ENCODE peak calls at places on chromosomes 5 and 9, in five cellular contexts. One of them, this sample, is unnamed. For H3K4me1, the result is how much of the 10 kb centered on the place peaks cover.

GRCh38 chr5:142322747-142323479 is 1.9 kb downstream of the SPRY4 start:
- DNase-seq in HCT116: no peak
- DNase-seq in IMR-90: peak
- DNase-seq in mammary epithelial cell: peak
- DNase-seq in DND-41: no peak
- DNase-seq in this sample: peak

GRCh38 chr9:33017283-33018041 is 7.6 kb upstream of the DNAJA1 start:
- DNase-seq in HCT116: no peak
- DNase-seq in IMR-90: no peak
- DNase-seq in mammary epithelial cell: no peak
- DNase-seq in DND-41: no peak
- DNase-seq in this sample: no peak

GRCh38 chr9:133787749-133788015 is 49.5 kb upstream of the SARDH start:
- DNase-seq in HCT116: no peak
- DNase-seq in IMR-90: no peak
- DNase-seq in mammary epithelial cell: peak
- DNase-seq in DND-41: no peak
- DNase-seq in this sample: peak

GRCh38 chr5:82092-82491 is 9.9 kb upstream of the PLEKHG4B start:
- DNase-seq in HCT116: no peak
- DNase-seq in IMR-90: peak
- DNase-seq in mammary epithelial cell: no peak
- DNase-seq in DND-41: no peak
- DNase-seq in this sample: peak

GRCh38 chr9:5549671-5550650 is 39.6 kb downstream of the PDCD1LG2 start:
- DNase-seq in HCT116: no peak
- DNase-seq in IMR-90: peak
- DNase-seq in mammary epithelial cell: peak
- DNase-seq in DND-41: no peak
- DNase-seq in this sample: no peak

GRCh38 chr9:15192856-15193255 is 114.2 kb downstream of the TTC39B start:
- DNase-seq in HCT116: no peak
- DNase-seq in IMR-90: no peak
- DNase-seq in mammary epithelial cell: no peak
- DNase-seq in DND-41: peak
- DNase-seq in this sample: no peak

GRCh38 chr9:16396389-16396788 is 474.1 kb downstream of the BNC2 start:
- DNase-seq in HCT116: no peak
- DNase-seq in IMR-90: peak
- DNase-seq in mammary epithelial cell: no peak
- DNase-seq in DND-41: no peak
- DNase-seq in this sample: no peak

GRCh38 chr9:81305561-81306182 is 383.7 kb downstream of the TLE1 start:
- DNase-seq in HCT116: no peak
- DNase-seq in IMR-90: no peak
- DNase-seq in mammary epithelial cell: no peak
- DNase-seq in DND-41: no peak
- DNase-seq in this sample: no peak

GRCh38 chr5:64165500-64166200 is at the start of gene RNF180:
- DNase-seq in HCT116: no peak
- DNase-seq in IMR-90: no peak
- DNase-seq in mammary epithelial cell: peak
- DNase-seq in DND-41: no peak
- DNase-seq in this sample: peak

GRCh38 chr5:172886974-172887491 is 53.0 kb downstream of the ERGIC1 start:
- DNase-seq in HCT116: no peak
- DNase-seq in IMR-90: peak
- DNase-seq in mammary epithelial cell: peak
- DNase-seq in DND-41: no peak
- DNase-seq in this sample: peak

GRCh38 chr5:53726121-53726520 is 165.7 kb downstream of the NDUFS4 start:
- DNase-seq in HCT116: no peak
- DNase-seq in IMR-90: no peak
- DNase-seq in mammary epithelial cell: no peak
- DNase-seq in DND-41: no peak
- DNase-seq in this sample: no peak

GRCh38 chr9:4301971-4302427 is 2.1 kb upstream of the GLIS3 start:
- DNase-seq in HCT116: no peak
- DNase-seq in IMR-90: peak
- DNase-seq in mammary epithelial cell: peak
- DNase-seq in DND-41: no peak
- DNase-seq in this sample: peak

DNA sequence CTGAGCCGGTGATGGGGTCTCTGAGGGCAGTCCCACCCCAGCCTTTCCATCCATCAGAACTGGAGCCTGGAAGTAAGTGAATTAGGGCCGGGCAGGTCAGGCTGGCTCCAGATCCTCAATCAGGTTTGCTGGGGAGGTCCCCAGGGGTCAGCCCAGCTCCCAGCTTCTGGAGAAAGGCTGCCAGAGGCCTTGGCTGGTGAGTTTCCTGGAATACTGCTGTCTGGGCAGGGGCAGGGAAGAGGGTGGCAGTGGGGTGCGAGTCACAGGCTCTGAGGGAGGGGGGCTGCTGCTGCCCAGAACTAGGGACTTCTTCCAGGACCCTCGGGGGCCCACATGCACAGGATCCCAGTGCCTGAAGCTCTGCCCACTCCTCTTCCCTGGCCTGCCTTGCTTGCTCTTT is 200.6 kb upstream of the MVB12B start:
- DNase-seq in HCT116: no peak
- DNase-seq in IMR-90: no peak
- DNase-seq in mammary epithelial cell: no peak
- DNase-seq in DND-41: no peak
- DNase-seq in this sample: no peak
- H3K9ac ChIP-seq in HCT116: no peak
- H3K9ac ChIP-seq in IMR-90: no peak
- H3K9ac ChIP-seq in mammary epithelial cell: no peak
- H3K9ac ChIP-seq in DND-41: no peak
- H3K9ac ChIP-seq in this sample: no peak

GRCh38 chr5:23014817-23015216 is 161.7 kb upstream of the CDH12 start:
- DNase-seq in HCT116: no peak
- DNase-seq in IMR-90: no peak
- DNase-seq in mammary epithelial cell: no peak
- DNase-seq in DND-41: no peak
- DNase-seq in this sample: no peak

GRCh38 chr5:23012842-23013241 is 159.7 kb upstream of the CDH12 start:
- DNase-seq in HCT116: no peak
- DNase-seq in IMR-90: no peak
- DNase-seq in mammary epithelial cell: no peak
- DNase-seq in DND-41: no peak
- DNase-seq in this sample: no peak

GRCh38 chr5:23013395-23013994 is 160.4 kb upstream of the CDH12 start:
- DNase-seq in HCT116: no peak
- DNase-seq in IMR-90: no peak
- DNase-seq in mammary epithelial cell: peak
- DNase-seq in DND-41: no peak
- DNase-seq in this sample: no peak

DNA sequence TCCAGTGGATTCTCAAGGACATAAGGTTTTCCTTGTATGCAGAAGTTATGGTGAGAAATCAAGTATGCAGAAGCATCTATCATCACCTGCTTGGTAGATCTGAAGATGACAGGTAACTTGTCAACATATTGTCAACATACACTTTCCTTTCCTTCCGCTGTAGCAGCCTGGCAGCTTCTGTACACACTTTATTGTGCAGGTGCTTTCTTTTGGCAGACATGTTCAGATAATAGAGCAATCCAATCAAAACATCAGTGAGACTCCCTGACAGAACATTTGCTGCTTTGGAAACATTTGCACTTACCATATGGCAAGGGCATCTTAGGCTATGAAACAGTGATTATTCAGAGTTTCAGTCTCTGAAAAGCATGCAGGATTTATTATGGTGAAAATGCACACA is 161.1 kb upstream of the CDH12 start:
- DNase-seq in HCT116: no peak
- DNase-seq in IMR-90: no peak
- DNase-seq in mammary epithelial cell: no peak
- DNase-seq in DND-41: no peak
- DNase-seq in this sample: no peak
- H3K4me3 ChIP-seq in HCT116: no peak
- H3K4me3 ChIP-seq in IMR-90: no peak
- H3K4me3 ChIP-seq in mammary epithelial cell: no peak
- H3K4me3 ChIP-seq in DND-41: peak
- H3K4me3 ChIP-seq in this sample: no peak

GRCh38 chr9:89440046-89440445 is 57.9 kb downstream of the SEMA4D start:
- DNase-seq in HCT116: no peak
- DNase-seq in IMR-90: no peak
- DNase-seq in mammary epithelial cell: no peak
- DNase-seq in DND-41: no peak
- DNase-seq in this sample: peak
- H3K4me1 ChIP-seq in HCT116: under half
- H3K4me1 ChIP-seq in IMR-90: under half
- H3K4me1 ChIP-seq in mammary epithelial cell: under half
- H3K4me1 ChIP-seq in DND-41: under half
- H3K4me1 ChIP-seq in this sample: under half

DNA sequence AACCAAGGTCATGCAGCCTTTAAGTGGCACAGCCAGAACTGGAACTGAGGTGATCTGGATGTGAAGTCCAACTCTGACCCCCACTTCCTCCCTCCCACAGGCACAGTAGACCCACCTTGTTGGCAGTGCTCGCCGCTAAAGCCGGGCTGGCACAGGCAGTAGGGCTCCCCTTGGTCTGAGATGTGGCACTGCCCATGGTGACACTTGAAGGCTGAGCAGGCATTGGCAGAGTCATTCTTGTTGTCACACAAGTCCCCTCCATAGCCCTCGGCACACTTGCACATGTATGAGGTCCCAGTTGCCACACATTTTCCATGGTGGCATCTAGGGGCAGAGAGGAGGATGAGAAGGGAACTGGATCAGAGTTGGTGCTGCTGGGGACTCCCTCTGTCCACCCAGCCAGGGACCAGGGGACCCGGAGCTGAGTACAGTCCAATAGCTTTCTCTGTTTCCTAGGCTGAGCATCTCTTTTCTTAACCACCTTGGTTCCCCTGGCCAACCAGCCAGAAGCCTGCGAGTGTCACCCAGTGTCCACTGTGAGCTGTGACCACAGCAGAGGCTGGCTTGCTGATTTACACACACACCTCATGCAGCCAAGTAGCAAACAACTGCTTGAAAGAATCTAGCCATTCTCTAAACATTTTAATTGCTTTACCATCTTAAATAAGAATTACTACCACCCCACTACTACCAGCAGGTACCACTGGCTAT is 90.7 kb upstream of the PANK3 start:
- DNase-seq in HCT116: no peak
- DNase-seq in IMR-90: no peak
- DNase-seq in mammary epithelial cell: no peak
- DNase-seq in DND-41: no peak
- DNase-seq in this sample: no peak
- H3K9ac ChIP-seq in HCT116: no peak
- H3K9ac ChIP-seq in IMR-90: no peak
- H3K9ac ChIP-seq in mammary epithelial cell: no peak
- H3K9ac ChIP-seq in DND-41: no peak
- H3K9ac ChIP-seq in this sample: no peak

GRCh38 chr5:90226433-90227099 is 183.0 kb downstream of the CETN3 start:
- DNase-seq in HCT116: no peak
- DNase-seq in IMR-90: no peak
- DNase-seq in mammary epithelial cell: no peak
- DNase-seq in DND-41: no peak
- DNase-seq in this sample: peak

GRCh38 chr5:90227688-90228087 is 181.9 kb downstream of the CETN3 start:
- DNase-seq in HCT116: no peak
- DNase-seq in IMR-90: no peak
- DNase-seq in mammary epithelial cell: no peak
- DNase-seq in DND-41: no peak
- DNase-seq in this sample: peak

GRCh38 chr5:90221947-90222346 is 187.6 kb downstream of the CETN3 start:
- DNase-seq in HCT116: no peak
- DNase-seq in IMR-90: peak
- DNase-seq in mammary epithelial cell: peak
- DNase-seq in DND-41: no peak
- DNase-seq in this sample: no peak

GRCh38 chr5:90220554-90220953 is 189.0 kb downstream of the CETN3 start:
- DNase-seq in HCT116: no peak
- DNase-seq in IMR-90: no peak
- DNase-seq in mammary epithelial cell: no peak
- DNase-seq in DND-41: no peak
- DNase-seq in this sample: no peak

GRCh38 chr5:90224342-90224741 is 185.2 kb downstream of the CETN3 start:
- DNase-seq in HCT116: no peak
- DNase-seq in IMR-90: no peak
- DNase-seq in mammary epithelial cell: no peak
- DNase-seq in DND-41: no peak
- DNase-seq in this sample: no peak
- H3K4me3 ChIP-seq in HCT116: no peak
- H3K4me3 ChIP-seq in IMR-90: no peak
- H3K4me3 ChIP-seq in mammary epithelial cell: no peak
- H3K4me3 ChIP-seq in DND-41: no peak
- H3K4me3 ChIP-seq in this sample: no peak